ENCODE peak calls at places on chromosome 1, in six cellular contexts. B, L, T, V, O and A are unnamed samples.

GRCh38 chr1:176854725-176855433 is 309.6 kb downstream of the ASTN1 start:
- DNase-seq in B (no peak), L (no peak), T (no peak), V (no peak), O (no peak), A (no peak)

GRCh38 chr1:67463298-67463960 is 33.2 kb upstream of the SERBP1 start:
- DNase-seq in B (no peak), L (no peak), T (no peak), V (no peak), O (no peak), A (no peak)

GRCh38 chr1:161773791-161774190 is 7.7 kb downstream of the ATF6 start:
- DNase-seq in B (no peak), L (no peak), T (no peak), V (no peak), O (no peak), A (no peak)

GRCh38 chr1:19676438-19676922 is 11.8 kb downstream of the HTR6 start:
- DNase-seq in B (no peak), L (peak; percentile 64), T (peak; percentile 93), V (peak; percentile 68), O (peak; percentile 37), A (no peak)

GRCh38 chr1:188986751-188987417 is 1490.8 kb downstream of the BRINP3 start:
- DNase-seq in B (peak; percentile 33), L (no peak), T (no peak), V (no peak), O (no peak), A (no peak)

GRCh38 chr1:219745070-219745469 is 132.2 kb upstream of the ZC3H11B start:
- DNase-seq in B (no peak), L (no peak), T (no peak), V (no peak), O (no peak), A (no peak)

GRCh38 chr1:195899762-195900352 is 708.4 kb downstream of the KCNT2 start:
- DNase-seq in B (no peak), L (no peak), T (peak; percentile 1), V (no peak), O (no peak), A (no peak)

GRCh38 chr1:197144570-197145325 is 1.7 kb downstream of the ASPM start:
- DNase-seq in B (no peak), L (no peak), T (peak; percentile 28), V (no peak), O (peak; percentile 63), A (no peak)

GRCh38 chr1:33099290-33100118 is 18.6 kb downstream of the AZIN2 start:
- DNase-seq in B (no peak), L (no peak), T (peak; percentile 100), V (peak; percentile 57), O (no peak), A (peak; percentile 58)

GRCh38 chr1:210123383-210123782 is 109.2 kb upstream of the SERTAD4 start:
- DNase-seq in B (no peak), L (no peak), T (no peak), V (no peak), O (no peak), A (no peak)

GRCh38 chr1:59765036-59765730 is 49.6 kb upstream of the HOOK1 start:
- DNase-seq in B (no peak), L (no peak), T (no peak), V (no peak), O (no peak), A (no peak)

GRCh38 chr1:172165403-172165802 is 255.1 kb upstream of the C1orf105 start:
- DNase-seq in B (no peak), L (no peak), T (no peak), V (no peak), O (no peak), A (no peak)

GRCh38 chr1:175195281-175195680 is 2.7 kb upstream of the KIAA0040 start:
- DNase-seq in B (no peak), L (no peak), T (no peak), V (no peak), O (no peak), A (no peak)

GRCh38 chr1:212431656-212432055 is 1.1 kb upstream of the NENF start:
- DNase-seq in B (no peak), L (no peak), T (no peak), V (no peak), O (no peak), A (no peak)

GRCh38 chr1:154784924-154785531 is 85.1 kb downstream of the KCNN3 start:
- DNase-seq in B (no peak), L (no peak), T (no peak), V (no peak), O (peak; percentile 93), A (no peak)

GRCh38 chr1:40848530-40849189 is 13.5 kb downstream of the CITED4 start:
- DNase-seq in B (peak; percentile 77), L (peak; percentile 70), T (peak; percentile 69), V (peak; percentile 49), O (peak; percentile 62), A (no peak)

GRCh38 chr1:221723018-221723917 is 18.6 kb downstream of the DUSP10 start:
- DNase-seq in B (no peak), L (no peak), T (peak; percentile 42), V (no peak), O (no peak), A (no peak)

GRCh38 chr1:63721531-63722189 is 52.2 kb upstream of the ROR1 start:
- DNase-seq in B (no peak), L (no peak), T (no peak), V (no peak), O (no peak), A (no peak)

GRCh38 chr1:41239988-41240610 is 2.0 kb downstream of the SCMH1 start:
- DNase-seq in B (no peak), L (no peak), T (peak; percentile 67), V (peak; percentile 32), O (peak; percentile 65), A (no peak)

GRCh38 chr1:110604586-110605148 is 1.5 kb downstream of the KCNA2 start:
- DNase-seq in B (no peak), L (no peak), T (no peak), V (no peak), O (no peak), A (no peak)

GRCh38 chr1:36557041-36558000 is 74.6 kb upstream of the CSF3R start:
- DNase-seq in B (peak; percentile 40), L (no peak), T (no peak), V (no peak), O (no peak), A (no peak)

GRCh38 chr1:51927029-51927428 is 48.5 kb upstream of the NRDC start:
- DNase-seq in B (no peak), L (no peak), T (peak; percentile 60), V (no peak), O (no peak), A (no peak)

GRCh38 chr1:82646336-82646735 is 845.6 kb downstream of the ADGRL2 start:
- DNase-seq in B (no peak), L (no peak), T (no peak), V (no peak), O (no peak), A (no peak)

GRCh38 chr1:205301220-205301821 is 20.2 kb downstream of the NUAK2 start:
- DNase-seq in B (peak; percentile 95), L (peak; percentile 68), T (peak; percentile 97), V (no peak), O (peak; percentile 62), A (no peak)

GRCh38 chr1:196078691-196079090 is 529.5 kb downstream of the KCNT2 start:
- DNase-seq in B (no peak), L (no peak), T (no peak), V (no peak), O (no peak), A (no peak)

GRCh38 chr1:207321790-207322530 is 482 bp downstream of the CD55 start:
- DNase-seq in B (no peak), L (no peak), T (peak; percentile 37), V (peak; percentile 25), O (peak; percentile 50), A (no peak)

GRCh38 chr1:116502915-116503314 is 67.9 kb downstream of the CD58 start:
- DNase-seq in B (no peak), L (no peak), T (no peak), V (no peak), O (no peak), A (no peak)

GRCh38 chr1:33388989-33389771 is 41.7 kb downstream of the PHC2 start:
- DNase-seq in B (no peak), L (no peak), T (peak; percentile 98), V (no peak), O (no peak), A (no peak)

GRCh38 chr1:26234644-26235384 is 814 bp downstream of the CEP85 start:
- DNase-seq in B (no peak), L (no peak), T (peak; percentile 6), V (peak; percentile 12), O (peak; percentile 54), A (no peak)
- TF ChIP-seq CTCF in B (no peak), L (no peak), T (no peak), V (no peak), O (no peak), A (no peak)

GRCh38 chr1:231983266-231984193 is 356.9 kb downstream of the DISC1 start:
- DNase-seq in B (no peak), L (no peak), T (no peak), V (no peak), O (no peak), A (no peak)
- TF ChIP-seq CTCF in B (no peak), L (no peak), T (no peak), V (no peak), O (no peak), A (no peak)

GRCh38 chr1:178509608-178510007 is 3.3 kb upstream of the TEX35 start:
- DNase-seq in B (no peak), L (no peak), T (no peak), V (no peak), O (no peak), A (no peak)

GRCh38 chr1:178512566-178513277 is at the start of gene TEX35:
- DNase-seq in B (no peak), L (no peak), T (no peak), V (no peak), O (no peak), A (no peak)

GRCh38 chr1:178510155-178510554 is 2.8 kb upstream of the TEX35 start:
- DNase-seq in B (no peak), L (no peak), T (no peak), V (no peak), O (no peak), A (no peak)

GRCh38 chr1:178516110-178516509 is 3.2 kb downstream of the TEX35 start:
- DNase-seq in B (no peak), L (no peak), T (no peak), V (no peak), O (no peak), A (no peak)

DNA sequence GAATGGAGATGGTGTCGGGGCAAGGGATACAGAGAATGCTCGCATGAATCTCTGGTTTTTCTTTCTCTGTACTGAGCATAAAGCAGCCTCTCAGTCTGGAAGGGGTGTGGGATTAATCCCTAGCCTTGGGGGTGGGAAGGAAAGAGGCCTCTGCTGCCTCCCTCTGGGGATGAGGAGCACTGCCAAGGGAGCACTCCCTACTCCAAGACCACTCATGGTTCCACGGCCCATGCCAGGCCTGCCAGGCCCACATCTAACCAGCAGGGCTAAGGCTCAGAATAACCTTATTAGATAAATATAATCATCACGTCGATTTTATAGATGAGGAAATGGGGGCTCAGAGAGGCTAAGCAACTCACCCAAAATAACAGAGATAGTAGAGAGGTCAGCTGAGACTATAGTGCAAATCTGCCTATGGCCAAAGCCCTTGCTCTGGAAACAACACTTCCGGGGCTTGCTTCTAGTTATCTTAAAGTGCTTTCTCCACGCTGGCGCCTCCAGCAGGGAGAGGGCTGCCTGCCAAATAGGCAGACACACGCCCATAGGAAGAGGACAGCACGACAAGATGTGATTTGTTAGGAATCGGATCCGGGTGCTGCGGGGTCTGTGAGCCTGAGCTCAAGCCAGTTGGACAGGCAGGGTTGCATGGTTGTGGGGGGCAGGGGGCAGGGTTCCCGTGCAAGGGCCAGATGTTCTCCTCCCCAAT is 522 bp downstream of the TEX35 start:
- DNase-seq in B (no peak), L (no peak), T (peak; percentile 52), V (no peak), O (no peak), A (no peak)
- TF ChIP-seq CTCF in B (no peak), L (no peak), T (no peak), V (no peak), O (no peak), A (no peak)

GRCh38 chr1:43653339-43653738 is 3.4 kb downstream of the KDM4A start:
- DNase-seq in B (no peak), L (no peak), T (peak; percentile 40), V (no peak), O (peak; percentile 18), A (no peak)
- TF ChIP-seq CTCF in B (peak; percentile 9), L (no peak), T (peak; percentile 55), V (no peak), O (no peak), A (no peak)